ENCODE peak calls at places on chromosomes 1 and 21, in eight cellular contexts. A is lower leg skin, Y is keratinocyte, K is DND-41, C is cardiac fibroblast, J is neural crest cell, W is brain microvascular endothelial cell, T is HCT116. V is an unnamed sample.

GRCh38 chr1:42422672-42423236 is 33.1 kb downstream of the ZMYND12 start:
- DNase-seq in A (no peak), Y (no peak), K (no peak), C (no peak), J (no peak), W (no peak), T (no peak), V (no peak)

GRCh38 chr1:228339766-228340685 is 66.6 kb downstream of the TRIM11 start:
- DNase-seq in A (no peak), Y (no peak), K (no peak), C (no peak), J (no peak), W (no peak), T (no peak), V (no peak)

GRCh38 chr1:230283678-230284077 is 142.5 kb downstream of the PGBD5 start:
- DNase-seq in A (no peak), Y (no peak), K (no peak), C (no peak), J (no peak), W (no peak), T (no peak), V (no peak)

GRCh38 chr21:45069711-45070110 is 4.7 kb upstream of the ADARB1 start:
- DNase-seq in A (no peak), Y (no peak), K (no peak), C (no peak), J (no peak), W (no peak), T (no peak), V (peak; percentile 25)

GRCh38 chr21:42158846-42159245 is 60.1 kb upstream of the ABCG1 start:
- DNase-seq in A (no peak), Y (no peak), K (no peak), C (no peak), J (no peak), W (no peak), T (no peak), V (no peak)

GRCh38 chr21:37087188-37087587 is 14.1 kb downstream of the TTC3 start:
- DNase-seq in A (no peak), Y (no peak), K (no peak), C (peak; percentile 76), J (no peak), W (peak; percentile 47), T (peak; percentile 29), V (peak; percentile 75)

GRCh38 chr1:84291882-84292655 is 9.4 kb upstream of the SAMD13 start:
- DNase-seq in A (no peak), Y (no peak), K (no peak), C (no peak), J (no peak), W (no peak), T (no peak), V (no peak)

GRCh38 chr1:6864166-6864565 is 78.9 kb downstream of the CAMTA1 start:
- DNase-seq in A (no peak), Y (no peak), K (no peak), C (no peak), J (no peak), W (no peak), T (no peak), V (peak; percentile 41)

GRCh38 chr1:97727029-97727428 is 193.8 kb downstream of the DPYD start:
- DNase-seq in A (no peak), Y (no peak), K (no peak), C (no peak), J (no peak), W (no peak), T (no peak), V (no peak)

GRCh38 chr1:58047265-58047858 is 499.2 kb downstream of the OMA1 start:
- DNase-seq in A (no peak), Y (no peak), K (peak; percentile 45), C (peak; percentile 8), J (peak; percentile 43), W (no peak), T (no peak), V (peak; percentile 34)

GRCh38 chr1:43933386-43934278 is at the start of gene ARTN:
- DNase-seq in A (no peak), Y (no peak), K (no peak), C (peak; percentile 6), J (no peak), W (no peak), T (no peak), V (peak; percentile 69)

GRCh38 chr21:46222436-46223116 is 6.0 kb downstream of the LSS start:
- DNase-seq in A (no peak), Y (no peak), K (no peak), C (no peak), J (no peak), W (no peak), T (no peak), V (no peak)

GRCh38 chr1:205934788-205935187 is 8.5 kb downstream of the SLC26A9 start:
- DNase-seq in A (peak; percentile 41), Y (no peak), K (no peak), C (no peak), J (no peak), W (no peak), T (no peak), V (peak; percentile 88)

GRCh38 chr1:53878492-53879105 is 11.0 kb downstream of the YIPF1 start:
- DNase-seq in A (no peak), Y (peak; percentile 17), K (no peak), C (peak; percentile 76), J (no peak), W (peak; percentile 8), T (peak; percentile 49), V (peak; percentile 75)

GRCh38 chr1:2301607-2302291 is 73.6 kb downstream of the SKI start:
- DNase-seq in A (no peak), Y (no peak), K (no peak), C (no peak), J (no peak), W (no peak), T (no peak), V (no peak)

GRCh38 chr1:65894738-65895605 is 102.3 kb downstream of the PDE4B start:
- DNase-seq in A (no peak), Y (no peak), K (no peak), C (no peak), J (no peak), W (no peak), T (no peak), V (no peak)

GRCh38 chr1:97108200-97108599 is 386.6 kb downstream of the PTBP2 start:
- DNase-seq in A (no peak), Y (no peak), K (no peak), C (no peak), J (no peak), W (no peak), T (no peak), V (peak; percentile 31)

GRCh38 chr1:186887198-186887597 is 58.4 kb downstream of the PLA2G4A start:
- DNase-seq in A (no peak), Y (no peak), K (no peak), C (no peak), J (no peak), W (no peak), T (no peak), V (peak; percentile 72)

GRCh38 chr1:193473932-193474331 is 287.5 kb upstream of the B3GALT2 start:
- DNase-seq in A (no peak), Y (no peak), K (no peak), C (no peak), J (no peak), W (no peak), T (no peak), V (no peak)

GRCh38 chr1:4733446-4734175 is 79.2 kb downstream of the AJAP1 start:
- DNase-seq in A (no peak), Y (no peak), K (no peak), C (no peak), J (no peak), W (no peak), T (no peak), V (no peak)

GRCh38 chr1:201399352-201400126 is 415 bp upstream of the LAD1 start:
- DNase-seq in A (no peak), Y (no peak), K (no peak), C (no peak), J (peak; percentile 14), W (no peak), T (peak; percentile 40), V (peak; percentile 82)

GRCh38 chr21:16579538-16579937 is 849.8 kb downstream of the USP25 start:
- DNase-seq in A (no peak), Y (no peak), K (no peak), C (peak; percentile 63), J (no peak), W (no peak), T (no peak), V (peak; percentile 11)

GRCh38 chr1:112058815-112059450 is 69.5 kb upstream of the KCND3 start:
- DNase-seq in A (no peak), Y (no peak), K (no peak), C (no peak), J (no peak), W (no peak), T (no peak), V (peak; percentile 10)
- TF ChIP-seq CTCF in A (no peak), Y (peak; percentile 62), K (peak; percentile 9), C (no peak), J (no peak), W (no peak), T (no peak), V (no peak)

DNA sequence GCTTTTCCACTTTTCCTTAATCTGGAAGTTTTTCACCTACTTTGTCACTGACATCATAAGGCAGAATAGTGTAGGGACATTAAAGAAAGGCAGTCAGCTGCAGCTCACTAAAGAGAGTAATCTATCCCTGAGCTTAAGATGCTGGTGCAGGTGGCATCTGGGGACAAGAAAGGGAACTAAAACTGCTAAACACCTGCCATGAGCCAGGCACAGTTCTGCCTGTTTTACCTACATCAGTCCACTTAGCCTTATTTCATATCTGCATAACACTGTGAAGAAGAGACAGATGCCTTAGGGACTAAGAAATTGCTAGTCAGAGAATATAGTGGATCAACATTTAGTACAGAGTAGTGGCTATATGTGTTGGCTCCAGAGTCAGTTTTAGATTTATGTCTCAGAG is 88.1 kb downstream of the GPATCH2 start:
- DNase-seq in A (no peak), Y (no peak), K (no peak), C (no peak), J (no peak), W (no peak), T (no peak), V (no peak)
- TF ChIP-seq CTCF in A (no peak), Y (no peak), K (no peak), C (no peak), J (no peak), W (no peak), T (no peak), V (no peak)

GRCh38 chr1:195886000-195886399 is 722.2 kb downstream of the KCNT2 start:
- DNase-seq in A (no peak), Y (no peak), K (no peak), C (no peak), J (no peak), W (no peak), T (peak; percentile 3), V (peak; percentile 10)
- TF ChIP-seq CTCF in A (no peak), Y (peak; percentile 25), K (peak; percentile 5), C (no peak), J (peak; percentile 34), W (peak; percentile 21), T (peak; percentile 45), V (peak; percentile 28)

DNA sequence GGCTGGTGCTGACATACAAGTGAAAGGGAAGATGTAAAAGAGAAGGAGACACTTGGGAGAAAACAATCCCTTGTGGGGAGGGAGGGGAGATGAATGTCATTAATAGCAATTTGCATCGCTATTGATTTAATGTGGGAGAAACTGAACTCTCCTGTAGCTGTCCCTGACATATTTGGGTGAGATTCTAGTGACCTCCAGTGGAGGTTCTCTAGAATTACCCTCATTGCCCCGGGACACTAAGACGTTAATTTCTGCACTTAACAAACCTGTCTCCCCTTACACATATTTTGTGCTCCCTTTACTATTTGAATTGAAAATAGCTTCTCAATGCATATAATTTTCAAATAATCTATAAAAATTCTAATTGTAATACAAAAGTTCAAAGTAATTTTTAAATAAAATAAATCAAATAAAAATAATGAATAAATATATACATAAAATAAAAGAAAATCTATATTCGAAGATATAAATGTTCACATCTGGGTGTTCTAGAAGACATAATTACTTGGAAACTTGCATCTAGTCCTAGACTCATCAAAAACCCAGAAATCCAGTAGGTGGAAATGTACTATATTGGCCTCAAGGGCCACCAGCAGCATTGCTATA is 283.0 kb downstream of the LMX1A start:
- DNase-seq in A (no peak), Y (no peak), K (peak; percentile 11), C (peak; percentile 73), J (peak; percentile 20), W (peak; percentile 39), T (peak; percentile 51), V (peak; percentile 72)
- TF ChIP-seq CTCF in A (no peak), Y (peak; percentile 70), K (peak; percentile 73), C (peak; percentile 74), J (peak; percentile 94), W (peak; percentile 76), T (peak; percentile 69), V (peak; percentile 84)

V was measured in epithelial cell of esophagus.